ENCODE peak calls at places on chromosomes 11 and 22, in ten cellular contexts. X is activated CD8-positive, alpha-beta T cell treated with anti-CD3 and anti-CD28 coated beads for 36 hours; H is RWPE1; C is kidney; O is bronchial epithelial cell; G is GM20000; M is IMR-90; W is AG09309; U is GM13977; A is Peyer's patch. J is an unnamed sample.
A peak's percentile ranks its signal among the peaks of the same experiment; 100 is the strongest.

GRCh38 chr11:117374316-117374715 is 46.7 kb downstream of the CEP164 start:
- DNase-seq in M (no peak), X (no peak), W (no peak), A (no peak), U (no peak), O (no peak), H (no peak), G (no peak), C (no peak), J (no peak)

GRCh38 chr11:118511576-118511975 is 15.7 kb upstream of the TTC36 start:
- DNase-seq in O (no peak), W (no peak), A (no peak), H (no peak), G (no peak), M (no peak), U (no peak), X (no peak), C (no peak), J (no peak)

GRCh38 chr22:25388866-25389540 is 169.6 kb downstream of the CRYBB2 start:
- DNase-seq in W (no peak), X (peak; percentile 37), M (no peak), O (no peak), U (no peak), A (no peak), G (no peak), C (peak; percentile 42), H (no peak), J (no peak)

GRCh38 chr11:15223318-15223717 is 108.6 kb downstream of the INSC start:
- DNase-seq in W (no peak), O (peak; percentile 68), H (peak; percentile 30), X (no peak), C (no peak), A (no peak), M (peak; percentile 4), G (no peak), U (no peak), J (no peak)

GRCh38 chr11:117972044-117972443 is 14.2 kb upstream of the IL10RA start:
- DNase-seq in C (no peak), H (no peak), X (no peak), G (no peak), A (no peak), U (no peak), W (no peak), M (no peak), O (no peak), J (no peak)

GRCh38 chr22:26259510-26259909 is 90.2 kb downstream of the SEZ6L start:
- DNase-seq in U (no peak), A (no peak), W (no peak), X (peak; percentile 48), G (peak; percentile 22), C (no peak), M (peak; percentile 8), O (peak; percentile 11), H (peak; percentile 16), J (peak; percentile 27)

GRCh38 chr22:43878831-43879550 is 12.8 kb downstream of the PNPLA5 start:
- DNase-seq in U (no peak), G (no peak), W (no peak), A (peak; percentile 11), O (no peak), H (no peak), M (no peak), C (peak; percentile 27), X (no peak), J (peak; percentile 21)

GRCh38 chr11:76588455-76589325 is 81.9 kb downstream of the LRRC32 start:
- DNase-seq in C (peak; percentile 90), W (no peak), G (no peak), H (no peak), M (peak; percentile 25), A (no peak), U (no peak), X (peak; percentile 90), O (no peak), J (peak; percentile 68)

GRCh38 chr11:125317416-125317815 is 152.9 kb downstream of the PKNOX2 start:
- DNase-seq in A (no peak), H (no peak), G (no peak), X (no peak), M (no peak), U (no peak), C (no peak), W (no peak), O (no peak), J (no peak)

GRCh38 chr11:78784321-78785061 is 209.8 kb upstream of the NARS2 start:
- DNase-seq in U (no peak), M (peak; percentile 95), A (no peak), W (peak; percentile 64), C (no peak), O (peak; percentile 47), G (no peak), X (no peak), H (peak; percentile 21), J (no peak)

GRCh38 chr11:88523362-88524028 is 186.0 kb upstream of the CTSC start:
- DNase-seq in G (no peak), M (peak; percentile 49), H (peak; percentile 10), W (no peak), C (no peak), O (peak; percentile 25), X (no peak), U (no peak), A (no peak), J (no peak)

GRCh38 chr11:17887779-17888178 is 125.1 kb downstream of the SERGEF start:
- DNase-seq in H (no peak), G (no peak), A (no peak), W (no peak), X (no peak), U (no peak), O (no peak), C (no peak), M (no peak), J (no peak)

GRCh38 chr11:117663826-117664225 is 133.2 kb downstream of the DSCAML1 start:
- DNase-seq in O (no peak), U (no peak), H (no peak), C (no peak), G (no peak), W (no peak), X (no peak), M (no peak), A (no peak), J (no peak)

GRCh38 chr11:2912498-2912897 is 16.7 kb downstream of the PHLDA2 start:
- DNase-seq in X (no peak), C (peak; percentile 97), H (peak; percentile 99), O (peak; percentile 94), G (no peak), M (peak; percentile 85), U (no peak), A (peak; percentile 95), W (no peak), J (peak; percentile 96)

GRCh38 chr11:134488913-134489312 is 76.9 kb upstream of the B3GAT1 start:
- DNase-seq in A (peak; percentile 31), W (no peak), C (no peak), G (no peak), U (no peak), H (no peak), M (no peak), X (no peak), O (no peak), J (no peak)

GRCh38 chr11:60762851-60763691 is 6.4 kb downstream of the MS4A15 start:
- DNase-seq in H (no peak), U (peak; percentile 68), G (peak; percentile 74), A (peak; percentile 7), C (no peak), O (no peak), X (no peak), W (no peak), M (no peak), J (no peak)

GRCh38 chr11:128179512-128179911 is 407.8 kb downstream of the ETS1 start:
- DNase-seq in G (no peak), A (no peak), H (no peak), X (no peak), O (no peak), C (no peak), W (no peak), M (no peak), U (no peak), J (no peak)

GRCh38 chr22:43289976-43290663 is 53.1 kb downstream of the SCUBE1 start:
- DNase-seq in M (peak; percentile 11), A (no peak), W (no peak), U (no peak), G (no peak), O (no peak), X (no peak), C (no peak), H (no peak), J (no peak)

DNA sequence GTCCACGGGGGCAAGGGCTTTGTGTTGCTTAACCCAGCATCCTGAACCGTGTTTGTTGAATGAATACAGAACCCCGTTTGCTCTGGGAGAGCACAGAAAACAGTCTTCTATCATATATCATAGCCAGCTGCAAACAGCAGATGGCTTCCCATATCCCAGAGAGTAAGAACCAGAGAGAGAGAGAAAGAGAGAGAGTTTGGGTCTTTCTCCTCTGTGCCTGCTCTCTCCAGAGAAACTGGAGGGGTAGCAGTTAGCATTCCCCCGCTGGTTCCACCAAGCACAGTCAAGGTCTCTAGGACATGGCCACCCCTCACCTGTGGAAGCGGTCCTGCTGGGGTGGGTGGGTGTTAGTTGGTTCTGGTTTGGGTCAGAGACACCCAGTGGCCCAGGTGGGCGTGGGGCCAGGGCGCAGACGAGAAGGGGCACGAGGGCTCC is 487 bp upstream of the TIMP3 start:
- DNase-seq in A (no peak), C (no peak), G (no peak), M (no peak), W (no peak), U (no peak), O (no peak), H (no peak), X (no peak), J (no peak)
- TF ChIP-seq CTCF in A (no peak), C (no peak), G (no peak), M (no peak), W (no peak), U (no peak), O (no peak), H (no peak), X (no peak), J (no peak)

GRCh38 chr11:8025816-8026215 is 38.7 kb downstream of the EIF3F start:
- DNase-seq in C (no peak), A (no peak), W (peak; percentile 48), X (no peak), G (no peak), H (no peak), M (peak; percentile 76), O (peak; percentile 44), U (no peak), J (no peak)
- TF ChIP-seq CTCF in C (no peak), A (no peak), W (no peak), X (no peak), G (no peak), H (no peak), M (no peak), O (no peak), U (no peak), J (no peak)

DNA sequence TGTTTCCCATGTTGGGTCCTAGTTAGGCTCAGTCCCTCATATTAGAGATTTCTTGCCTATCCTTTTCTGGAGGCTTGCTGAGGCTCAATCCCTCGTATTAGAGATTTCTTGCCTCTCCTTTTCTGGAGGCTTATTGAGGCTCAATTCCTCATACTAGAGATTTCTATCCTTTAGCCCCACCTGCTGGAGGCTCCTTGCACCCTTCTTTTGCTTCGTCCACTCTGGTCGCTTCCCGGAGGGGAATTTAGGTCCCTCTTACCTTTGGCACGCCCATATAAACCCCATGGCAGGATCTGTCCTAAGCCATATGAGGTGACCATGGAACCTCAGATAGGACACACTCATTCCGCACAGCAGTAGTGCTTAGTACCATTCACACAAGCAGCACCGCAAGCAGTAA is 15.9 kb downstream of the CYP2D6 start:
- DNase-seq in G (no peak), X (peak; percentile 34), W (no peak), O (no peak), U (no peak), M (peak; percentile 6), A (no peak), C (no peak), H (no peak), J (no peak)
- TF ChIP-seq CTCF in G (no peak), X (peak; percentile 25), W (peak; percentile 48), O (no peak), U (no peak), M (peak; percentile 31), A (peak; percentile 6), C (peak; percentile 35), H (no peak), J (no peak)

GRCh38 chr22:39308614-39309363 is 10.6 kb downstream of the RPL3 start:
- DNase-seq in U (no peak), W (peak; percentile 88), H (peak; percentile 73), O (peak; percentile 86), X (no peak), C (no peak), G (no peak), A (no peak), M (peak; percentile 96), J (no peak)
- TF ChIP-seq CTCF in U (peak; percentile 21), W (peak; percentile 28), H (no peak), O (no peak), X (no peak), C (no peak), G (no peak), A (no peak), M (peak; percentile 27), J (no peak)